ENCODE peak calls at places on chromosomes 3 and 15, in ten cellular contexts. S, U, Y, R, E, Z, P, D, W and N are unnamed samples.

GRCh38 chr3:14788644-14789043 is 30.1 kb upstream of the FGD5 start:
- DNase-seq in S (no peak), U (no peak), Y (no peak), R (no peak), E (no peak), Z (no peak), P (no peak), D (no peak), W (no peak), N (no peak)

GRCh38 chr3:120615863-120616599 is 19.9 kb downstream of the NDUFB4 start:
- DNase-seq in S (peak), U (no peak), Y (peak), R (no peak), E (no peak), Z (no peak), P (no peak), D (no peak), W (no peak), N (no peak)

GRCh38 chr3:108897883-108898282 is 55.8 kb downstream of the GUCA1C start:
- DNase-seq in S (no peak), U (no peak), Y (no peak), R (no peak), E (peak), Z (no peak), P (no peak), D (no peak), W (no peak), N (no peak)

GRCh38 chr3:100927775-100928174 is 65.4 kb downstream of the ABI3BP start:
- DNase-seq in S (no peak), U (no peak), Y (no peak), R (no peak), E (no peak), Z (peak), P (no peak), D (no peak), W (no peak), N (no peak)

GRCh38 chr3:55630921-55631299 is 143.8 kb upstream of the WNT5A start:
- DNase-seq in S (no peak), U (no peak), Y (no peak), R (no peak), E (no peak), Z (no peak), P (no peak), D (no peak), W (no peak), N (no peak)

GRCh38 chr3:117528688-117529087 is 819.1 kb downstream of the TUSC7 start:
- DNase-seq in S (no peak), U (no peak), Y (no peak), R (no peak), E (no peak), Z (no peak), P (no peak), D (no peak), W (no peak), N (no peak)

GRCh38 chr3:97940034-97940433 is 32.2 kb downstream of the RIOX2 start:
- DNase-seq in S (no peak), U (no peak), Y (no peak), R (no peak), E (no peak), Z (no peak), P (no peak), D (no peak), W (no peak), N (no peak)

GRCh38 chr3:182682263-182683229 is 110.8 kb upstream of the ATP11B start:
- DNase-seq in S (no peak), U (peak), Y (peak), R (peak), E (peak), Z (no peak), P (peak), D (peak), W (peak), N (peak)

GRCh38 chr3:57852896-57853295 is 96.8 kb downstream of the SLMAP start:
- DNase-seq in S (no peak), U (no peak), Y (no peak), R (no peak), E (peak), Z (no peak), P (peak), D (no peak), W (no peak), N (no peak)

GRCh38 chr3:184337315-184337714 is at the start of gene FAM131A:
- DNase-seq in S (no peak), U (no peak), Y (no peak), R (no peak), E (no peak), Z (no peak), P (no peak), D (no peak), W (no peak), N (no peak)

GRCh38 chr15:64507293-64507802 is 47.0 kb downstream of the ZNF609 start:
- DNase-seq in S (no peak), U (peak), Y (peak), R (no peak), E (peak), Z (peak), P (no peak), D (no peak), W (no peak), N (no peak)

GRCh38 chr15:49989498-49989897 is 129.5 kb downstream of the ATP8B4 start:
- DNase-seq in S (no peak), U (no peak), Y (no peak), R (no peak), E (no peak), Z (no peak), P (no peak), D (no peak), W (no peak), N (no peak)

GRCh38 chr3:7166460-7166859 is 305.5 kb downstream of the GRM7 start:
- DNase-seq in S (no peak), U (no peak), Y (no peak), R (no peak), E (no peak), Z (no peak), P (no peak), D (no peak), W (no peak), N (no peak)

GRCh38 chr3:23928525-23928924 is 11.6 kb downstream of the RPL15 start:
- DNase-seq in S (no peak), U (no peak), Y (no peak), R (no peak), E (no peak), Z (no peak), P (no peak), D (no peak), W (no peak), N (no peak)

GRCh38 chr3:184949570-184949969 is 137.6 kb downstream of the VPS8 start:
- DNase-seq in S (no peak), U (no peak), Y (no peak), R (no peak), E (no peak), Z (no peak), P (no peak), D (no peak), W (no peak), N (no peak)

GRCh38 chr3:100106094-100106493 is 8.2 kb downstream of the FILIP1L start:
- DNase-seq in S (no peak), U (no peak), Y (no peak), R (no peak), E (no peak), Z (no peak), P (peak), D (no peak), W (no peak), N (no peak)

GRCh38 chr15:59224474-59224873 is 17.8 kb downstream of the LDHAL6B start:
- DNase-seq in S (no peak), U (no peak), Y (peak), R (no peak), E (no peak), Z (no peak), P (no peak), D (no peak), W (no peak), N (no peak)

GRCh38 chr3:140276698-140277097 is 341.7 kb downstream of the CLSTN2 start:
- DNase-seq in S (no peak), U (no peak), Y (peak), R (no peak), E (no peak), Z (no peak), P (no peak), D (no peak), W (no peak), N (no peak)
- TF ChIP-seq CTCF in S (no peak), U (no peak), Y (peak), R (peak), E (no peak), Z (peak), P (no peak), D (no peak), W (no peak), N (peak)

DNA sequence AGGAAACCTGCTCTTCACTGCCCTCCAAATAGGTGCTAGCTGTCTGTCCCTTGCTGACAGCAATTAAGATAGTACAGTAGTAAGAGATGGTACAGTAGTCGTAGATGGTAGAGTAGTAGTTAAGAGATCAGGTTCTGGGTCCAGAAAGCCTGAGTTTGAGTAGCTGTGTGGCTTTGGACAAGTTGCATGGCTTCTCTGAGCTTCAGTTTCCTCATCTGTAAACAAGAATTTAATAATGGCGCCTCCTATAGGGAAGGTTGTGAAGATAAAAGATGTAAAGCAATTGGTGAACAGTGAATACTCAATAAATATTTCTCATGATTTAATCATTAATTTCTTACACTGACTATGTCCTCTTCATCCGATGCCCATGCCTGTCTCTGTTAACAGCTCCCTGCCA is 86.9 kb upstream of the BCL6 start:
- DNase-seq in S (no peak), U (no peak), Y (no peak), R (no peak), E (no peak), Z (no peak), P (no peak), D (no peak), W (no peak), N (no peak)
- TF ChIP-seq CTCF in S (peak), U (no peak), Y (no peak), R (no peak), E (no peak), Z (no peak), P (no peak), D (peak), W (no peak), N (no peak)

DNA sequence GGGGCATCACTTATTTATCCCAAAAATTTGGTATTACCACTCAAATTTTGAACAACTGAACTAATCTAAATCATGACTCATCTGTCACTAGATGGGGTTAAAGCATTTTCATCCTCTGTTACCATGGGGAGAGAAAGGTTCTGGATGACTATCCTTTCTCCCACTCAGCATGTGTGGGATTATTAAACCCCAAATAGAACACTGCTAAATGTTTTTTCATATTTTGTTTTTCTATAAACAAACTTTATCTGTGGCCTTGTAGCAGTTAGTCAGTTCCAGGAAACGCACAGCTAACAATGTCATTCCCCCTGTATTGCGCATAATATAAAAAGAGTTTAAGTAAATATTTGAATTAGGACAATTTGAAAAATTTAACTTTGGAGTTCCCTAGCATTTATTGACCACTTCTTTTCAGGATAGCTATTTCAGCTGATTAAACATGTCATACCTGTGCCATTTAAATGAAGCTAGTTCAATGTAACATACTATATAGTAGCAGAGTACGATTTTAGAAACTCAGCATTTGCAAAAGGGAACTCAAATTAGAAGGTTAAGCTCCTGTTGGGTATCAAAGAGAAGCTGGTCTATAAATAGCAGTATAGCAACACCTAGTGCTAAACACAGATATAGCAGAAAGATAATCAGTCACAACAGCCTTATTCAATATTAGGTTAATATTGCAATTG is 9.2 kb upstream of the TMEM212 start:
- DNase-seq in S (no peak), U (no peak), Y (peak), R (no peak), E (peak), Z (no peak), P (peak), D (no peak), W (no peak), N (no peak)
- TF ChIP-seq CTCF in S (peak), U (peak), Y (peak), R (peak), E (peak), Z (peak), P (peak), D (no peak), W (peak), N (peak)

GRCh38 chr15:60340207-60340921 is 57.4 kb downstream of the ANXA2 start:
- DNase-seq in S (no peak), U (no peak), Y (peak), R (no peak), E (no peak), Z (no peak), P (no peak), D (no peak), W (no peak), N (no peak)
- TF ChIP-seq CTCF in S (peak), U (no peak), Y (peak), R (no peak), E (no peak), Z (peak), P (no peak), D (no peak), W (no peak), N (no peak)

GRCh38 chr3:195171093-195171873 is 99.7 kb downstream of the XXYLT1 start:
- DNase-seq in S (no peak), U (no peak), Y (peak), R (no peak), E (no peak), Z (no peak), P (no peak), D (no peak), W (no peak), N (no peak)
- TF ChIP-seq CTCF in S (no peak), U (no peak), Y (no peak), R (no peak), E (no peak), Z (no peak), P (no peak), D (no peak), W (no peak), N (no peak)

GRCh38 chr3:195239121-195239520 is 31.8 kb downstream of the XXYLT1 start:
- DNase-seq in S (no peak), U (peak), Y (no peak), R (no peak), E (no peak), Z (no peak), P (no peak), D (no peak), W (no peak), N (peak)
- TF ChIP-seq CTCF in S (peak), U (no peak), Y (no peak), R (no peak), E (no peak), Z (no peak), P (no peak), D (no peak), W (no peak), N (no peak)

DNA sequence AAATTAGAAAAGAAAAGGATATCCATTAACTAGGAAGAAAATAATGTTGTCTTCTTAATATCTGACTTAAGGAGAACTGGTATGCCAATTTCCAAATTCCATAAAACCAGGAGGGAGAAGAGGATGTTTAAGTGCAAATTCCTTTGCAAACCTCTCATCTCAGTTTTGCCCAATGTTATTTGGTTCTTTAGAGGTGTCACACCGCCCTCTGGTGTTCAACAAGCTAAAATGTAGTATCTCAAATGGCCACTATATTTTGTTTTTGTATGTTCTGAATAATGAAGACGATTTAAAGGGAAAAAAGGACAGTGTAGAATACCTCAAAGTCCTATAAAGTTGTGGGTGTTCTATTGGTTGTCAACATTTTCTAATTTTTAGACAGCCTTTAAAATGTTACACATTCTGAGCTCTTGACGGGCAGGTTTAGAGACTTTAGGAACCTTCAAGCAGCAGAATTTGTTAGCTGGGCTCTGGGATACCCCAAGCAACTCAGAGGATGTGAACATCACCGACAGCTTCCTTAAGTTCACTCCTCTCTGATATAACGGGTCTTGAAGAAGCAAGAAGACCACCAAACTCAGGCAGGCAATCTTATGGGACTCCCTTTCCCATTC is 458.3 kb downstream of the MFSD1 start:
- DNase-seq in S (peak), U (peak), Y (peak), R (peak), E (peak), Z (peak), P (peak), D (no peak), W (no peak), N (no peak)
- TF ChIP-seq CTCF in S (peak), U (peak), Y (peak), R (peak), E (peak), Z (peak), P (peak), D (peak), W (peak), N (peak)